ENCODE peak calls at places on chromosomes 1 and 21, in eight cellular contexts. Q is WTC11; J is cardiac muscle cell; V is activated gamma-delta T cell treated with Interleukin-2 at 50 U/mL for 16 hours; U is activated naive CD4-positive, alpha-beta T cell; H is BJ; Y is nephron progenitor cell; R is naive thymus-derived CD4-positive, alpha-beta T cell. C is an unnamed sample.

GRCh38 chr1:63746129-63746864 is 27.5 kb upstream of the ROR1 start:
- DNase-seq in Q (peak; percentile 26), J (peak; percentile 64), U (no peak), R (no peak), H (peak; percentile 67), Y (peak; percentile 59), V (no peak), C (no peak)

GRCh38 chr21:31813873-31814272 is 58.9 kb upstream of the HUNK start:
- DNase-seq in H (no peak), V (no peak), Q (no peak), U (no peak), J (no peak), R (no peak), Y (no peak), C (no peak)

GRCh38 chr1:217369996-217370551 is 260.8 kb downstream of the GPATCH2 start:
- DNase-seq in H (no peak), J (no peak), V (no peak), Y (no peak), U (no peak), R (no peak), Q (no peak), C (no peak)

GRCh38 chr1:9399510-9400424 is 107.1 kb downstream of the SPSB1 start:
- DNase-seq in U (no peak), Y (peak; percentile 35), V (no peak), Q (no peak), H (no peak), J (no peak), R (no peak), C (no peak)

GRCh38 chr1:99557556-99558256 is 88.2 kb upstream of the PALMD start:
- DNase-seq in J (no peak), Q (no peak), V (no peak), H (peak; percentile 32), U (no peak), R (no peak), Y (no peak), C (no peak)

GRCh38 chr1:150511985-150512660 is 3.4 kb upstream of the FALEC start:
- DNase-seq in H (no peak), U (no peak), Y (no peak), J (no peak), R (no peak), Q (no peak), V (no peak), C (no peak)

GRCh38 chr1:93738075-93738622 is 56.5 kb upstream of the BCAR3 start:
- DNase-seq in V (no peak), J (no peak), R (no peak), U (no peak), H (peak; percentile 81), Q (no peak), Y (no peak), C (no peak)

GRCh38 chr1:32406629-32407111 is 12.4 kb upstream of the BSDC1 start:
- DNase-seq in Q (no peak), J (no peak), V (no peak), Y (no peak), H (no peak), U (no peak), R (no peak), C (no peak)

GRCh38 chr1:53572061-53572801 is 113.0 kb downstream of the DMRTB1 start:
- DNase-seq in V (no peak), J (peak; percentile 87), R (no peak), U (no peak), H (no peak), Q (peak; percentile 12), Y (no peak), C (peak; percentile 54)

GRCh38 chr1:160237558-160237957 is 24.8 kb downstream of the DCAF8 start:
- DNase-seq in V (no peak), U (no peak), H (no peak), R (no peak), J (no peak), Y (no peak), Q (no peak), C (no peak)

GRCh38 chr1:20731057-20731991 is 1.2 kb downstream of the SH2D5 start:
- DNase-seq in Y (no peak), R (no peak), Q (no peak), V (no peak), H (no peak), J (peak; percentile 14), U (no peak), C (no peak)

GRCh38 chr1:117904485-117904884 is 24.9 kb downstream of the GDAP2 start:
- DNase-seq in Y (no peak), V (no peak), R (no peak), H (no peak), Q (no peak), J (no peak), U (no peak), C (no peak)

GRCh38 chr1:40877681-40878080 is 15.5 kb upstream of the CITED4 start:
- DNase-seq in Y (peak; percentile 35), Q (no peak), U (no peak), R (no peak), J (no peak), V (no peak), H (peak; percentile 61), C (peak; percentile 79)

GRCh38 chr1:43930168-43930948 is 3.2 kb upstream of the ARTN start:
- DNase-seq in J (no peak), U (no peak), Q (peak; percentile 67), Y (no peak), H (no peak), V (no peak), R (no peak), C (peak; percentile 44)

GRCh38 chr1:185636848-185637247 is 97.3 kb upstream of the HMCN1 start:
- DNase-seq in R (no peak), J (no peak), U (no peak), Q (no peak), Y (no peak), V (no peak), H (no peak), C (peak; percentile 57)

GRCh38 chr1:94543893-94544635 is 2.5 kb upstream of the F3 start:
- DNase-seq in Y (no peak), J (no peak), H (no peak), V (no peak), R (no peak), U (no peak), Q (no peak), C (no peak)

GRCh38 chr1:45009956-45010854 is 919 bp downstream of the HECTD3 start:
- DNase-seq in J (peak; percentile 25), U (no peak), V (no peak), R (peak; percentile 36), Q (no peak), Y (peak; percentile 38), H (no peak), C (no peak)

GRCh38 chr1:84436907-84437667 is 38.8 kb downstream of the DNASE2B start:
- DNase-seq in U (no peak), H (no peak), R (no peak), V (no peak), Y (no peak), J (no peak), Q (no peak), C (no peak)

GRCh38 chr1:208088319-208088718 is 155.9 kb downstream of the PLXNA2 start:
- DNase-seq in V (no peak), J (no peak), H (no peak), Y (no peak), Q (no peak), U (no peak), R (no peak), C (no peak)

GRCh38 chr1:234486858-234487830 is 8.2 kb upstream of the TARBP1 start:
- DNase-seq in U (no peak), V (no peak), R (peak; percentile 17), Y (no peak), J (peak; percentile 40), H (peak; percentile 49), Q (no peak), C (no peak)

GRCh38 chr1:232854786-232855185 is 49.6 kb downstream of the MAP10 start:
- DNase-seq in R (no peak), Q (no peak), U (no peak), J (no peak), V (no peak), H (no peak), Y (no peak), C (no peak)

GRCh38 chr1:156279837-156280236 is 2.8 kb downstream of the SMG5 start:
- DNase-seq in J (no peak), R (no peak), V (no peak), Q (no peak), H (no peak), U (no peak), Y (no peak), C (no peak)

GRCh38 chr1:170698301-170698700 is 34.4 kb downstream of the PRRX1 start:
- DNase-seq in Y (no peak), Q (no peak), H (no peak), J (no peak), V (no peak), R (no peak), U (no peak), C (no peak)

GRCh38 chr1:230105754-230106625 is 39.0 kb downstream of the GALNT2 start:
- DNase-seq in R (no peak), H (no peak), J (no peak), Q (no peak), V (no peak), Y (no peak), U (no peak), C (peak; percentile 66)

GRCh38 chr1:196412326-196412725 is 195.9 kb downstream of the KCNT2 start:
- DNase-seq in U (no peak), H (no peak), V (no peak), Y (no peak), R (no peak), Q (no peak), J (no peak), C (no peak)

GRCh38 chr21:32216293-32216692 is 62.6 kb downstream of the MIS18A start:
- DNase-seq in U (no peak), Y (no peak), R (no peak), Q (no peak), J (no peak), V (no peak), H (no peak), C (no peak)

GRCh38 chr1:11466416-11466815 is 12.5 kb upstream of the DISP3 start:
- DNase-seq in Y (no peak), J (no peak), V (no peak), R (no peak), U (no peak), Q (no peak), H (no peak), C (no peak)

GRCh38 chr1:207861442-207862177 is 49.3 kb downstream of the CD34 start:
- DNase-seq in Q (no peak), J (no peak), H (no peak), U (no peak), R (peak; percentile 65), Y (no peak), V (peak; percentile 45), C (no peak)

GRCh38 chr1:9269078-9269501 is 23.6 kb upstream of the SPSB1 start:
- DNase-seq in J (no peak), V (no peak), H (no peak), Y (no peak), Q (no peak), R (no peak), U (no peak), C (peak; percentile 54)

GRCh38 chr1:81549588-81550127 is 251.1 kb upstream of the ADGRL2 start:
- DNase-seq in Q (no peak), U (no peak), R (no peak), V (no peak), J (peak; percentile 54), Y (no peak), H (no peak), C (no peak)

C was measured in natural killer cell treated with Interleukin-12 subunit alpha and Interleukin-12 subunit beta and Interleukin-15 and Interleukin-18, amount 100 ng/mL, for 72 hours.